ENCODE peak calls at places on chromosomes 13 and 19, in four cellular contexts. V is Kasumi-1; Q is stimulated activated CD8-positive, alpha-beta memory T cell treated with anti-CD3 and anti-CD28 coated beads, Interleukin-4, amount 100 ng/mL, for 4 hours; D is substantia nigra. U is an unnamed sample.

GRCh38 chr19:13861392-13861713 is 15.6 kb upstream of the NANOS3 start:
- DNase-seq in D (no peak), Q (no peak), V (peak; percentile 26), U (no peak)

GRCh38 chr13:31947506-31947905 is 84.1 kb upstream of the FRY start:
- DNase-seq in Q (no peak), V (no peak), D (no peak), U (no peak)

GRCh38 chr19:1675633-1676350 is 23.4 kb upstream of the TCF3 start:
- DNase-seq in D (no peak), Q (no peak), V (no peak), U (no peak)

GRCh38 chr13:78659450-78660110 is 625 bp upstream of the OBI1 start:
- DNase-seq in V (no peak), D (no peak), Q (no peak), U (no peak)

GRCh38 chr13:106297283-106297682 is 238.2 kb downstream of the EFNB2 start:
- DNase-seq in D (no peak), V (no peak), Q (no peak), U (no peak)

GRCh38 chr19:47471733-47472457 is at the start of gene SLC8A2:
- DNase-seq in V (peak; percentile 78), Q (no peak), D (peak; percentile 28), U (peak; percentile 78)

GRCh38 chr19:2719910-2720776 is 1.0 kb downstream of the DIRAS1 start:
- DNase-seq in D (peak; percentile 22), Q (no peak), V (no peak), U (no peak)

GRCh38 chr13:39566216-39566869 is 36.6 kb downstream of the LHFPL6 start:
- DNase-seq in Q (no peak), V (no peak), D (no peak), U (no peak)

GRCh38 chr13:67204731-67205130 is 25.4 kb downstream of the PCDH9 start:
- DNase-seq in Q (no peak), D (no peak), V (no peak), U (peak; percentile 72)

GRCh38 chr13:57557979-57558529 is 73.5 kb upstream of the PCDH17 start:
- DNase-seq in Q (no peak), D (no peak), V (peak; percentile 16), U (no peak)

GRCh38 chr13:31236211-31236786 is 36.5 kb downstream of the B3GLCT start:
- DNase-seq in Q (no peak), V (peak; percentile 10), D (no peak), U (peak; percentile 69)

GRCh38 chr13:74062933-74063332 is 71.3 kb downstream of the KLF12 start:
- DNase-seq in Q (no peak), D (peak; percentile 29), V (no peak), U (no peak)

U was measured in COR-L47.